ENCODE peak calls at places on chromosome X, in five cellular contexts. One of them, this sample, is unnamed.

GRCh38 chrX:57918750-57919436 is 8.6 kb upstream of the ZXDA start:
- DNase-seq in stimulated activated CD8-positive, alpha-beta memory T cell treated with anti-CD3 and anti-CD28 coated beads, Interleukin-7, amount 100 ng/mL, for 1 hour: no peak
- DNase-seq in activated CD8-positive, alpha-beta memory T cell treated with anti-CD3 and anti-CD28 coated beads, Interleukin-2, amount 50 U/mL, for 48 hours: no peak
- DNase-seq in AG04450: no peak
- DNase-seq in IMR-90: peak
- DNase-seq in this sample: no peak

GRCh38 chrX:56786889-56787733 is 58.1 kb downstream of the NBDY start:
- DNase-seq in AG04450: no peak
- DNase-seq in IMR-90: no peak
- DNase-seq in stimulated activated CD8-positive, alpha-beta memory T cell treated with anti-CD3 and anti-CD28 coated beads, Interleukin-7, amount 100 ng/mL, for 1 hour: no peak
- DNase-seq in activated CD8-positive, alpha-beta memory T cell treated with anti-CD3 and anti-CD28 coated beads, Interleukin-2, amount 50 U/mL, for 48 hours: peak
- DNase-seq in this sample: no peak

GRCh38 chrX:8748855-8749254 is 16.9 kb upstream of the ANOS1 start:
- DNase-seq in AG04450: no peak
- DNase-seq in IMR-90: peak
- DNase-seq in stimulated activated CD8-positive, alpha-beta memory T cell treated with anti-CD3 and anti-CD28 coated beads, Interleukin-7, amount 100 ng/mL, for 1 hour: no peak
- DNase-seq in activated CD8-positive, alpha-beta memory T cell treated with anti-CD3 and anti-CD28 coated beads, Interleukin-2, amount 50 U/mL, for 48 hours: no peak
- DNase-seq in this sample: no peak

GRCh38 chrX:63657821-63658220 is 127.2 kb downstream of the ARHGEF9 start:
- DNase-seq in activated CD8-positive, alpha-beta memory T cell treated with anti-CD3 and anti-CD28 coated beads, Interleukin-2, amount 50 U/mL, for 48 hours: no peak
- DNase-seq in stimulated activated CD8-positive, alpha-beta memory T cell treated with anti-CD3 and anti-CD28 coated beads, Interleukin-7, amount 100 ng/mL, for 1 hour: no peak
- DNase-seq in AG04450: peak
- DNase-seq in IMR-90: peak
- DNase-seq in this sample: no peak

GRCh38 chrX:18883961-18884765 is 99.8 kb downstream of the PHKA2 start:
- DNase-seq in stimulated activated CD8-positive, alpha-beta memory T cell treated with anti-CD3 and anti-CD28 coated beads, Interleukin-7, amount 100 ng/mL, for 1 hour: no peak
- DNase-seq in IMR-90: no peak
- DNase-seq in AG04450: no peak
- DNase-seq in activated CD8-positive, alpha-beta memory T cell treated with anti-CD3 and anti-CD28 coated beads, Interleukin-2, amount 50 U/mL, for 48 hours: no peak
- DNase-seq in this sample: no peak

GRCh38 chrX:20116575-20117240 is at the start of gene MAP7D2:
- DNase-seq in AG04450: no peak
- DNase-seq in IMR-90: no peak
- DNase-seq in activated CD8-positive, alpha-beta memory T cell treated with anti-CD3 and anti-CD28 coated beads, Interleukin-2, amount 50 U/mL, for 48 hours: no peak
- DNase-seq in stimulated activated CD8-positive, alpha-beta memory T cell treated with anti-CD3 and anti-CD28 coated beads, Interleukin-7, amount 100 ng/mL, for 1 hour: no peak
- DNase-seq in this sample: peak

GRCh38 chrX:154051210-154051810 is 31.6 kb upstream of the IRAK1 start:
- DNase-seq in stimulated activated CD8-positive, alpha-beta memory T cell treated with anti-CD3 and anti-CD28 coated beads, Interleukin-7, amount 100 ng/mL, for 1 hour: peak
- DNase-seq in IMR-90: peak
- DNase-seq in activated CD8-positive, alpha-beta memory T cell treated with anti-CD3 and anti-CD28 coated beads, Interleukin-2, amount 50 U/mL, for 48 hours: peak
- DNase-seq in AG04450: peak
- DNase-seq in this sample: peak

GRCh38 chrX:18983711-18984380 is at the start of gene PHKA2:
- DNase-seq in activated CD8-positive, alpha-beta memory T cell treated with anti-CD3 and anti-CD28 coated beads, Interleukin-2, amount 50 U/mL, for 48 hours: peak
- DNase-seq in AG04450: no peak
- DNase-seq in stimulated activated CD8-positive, alpha-beta memory T cell treated with anti-CD3 and anti-CD28 coated beads, Interleukin-7, amount 100 ng/mL, for 1 hour: no peak
- DNase-seq in IMR-90: no peak
- DNase-seq in this sample: peak

GRCh38 chrX:124406294-124407013 is 60.1 kb downstream of the SH2D1A start:
- DNase-seq in AG04450: no peak
- DNase-seq in activated CD8-positive, alpha-beta memory T cell treated with anti-CD3 and anti-CD28 coated beads, Interleukin-2, amount 50 U/mL, for 48 hours: peak
- DNase-seq in stimulated activated CD8-positive, alpha-beta memory T cell treated with anti-CD3 and anti-CD28 coated beads, Interleukin-7, amount 100 ng/mL, for 1 hour: peak
- DNase-seq in IMR-90: peak
- DNase-seq in this sample: peak

GRCh38 chrX:38326086-38326485 is 1.2 kb downstream of the RPGR start:
- DNase-seq in activated CD8-positive, alpha-beta memory T cell treated with anti-CD3 and anti-CD28 coated beads, Interleukin-2, amount 50 U/mL, for 48 hours: no peak
- DNase-seq in IMR-90: no peak
- DNase-seq in AG04450: no peak
- DNase-seq in stimulated activated CD8-positive, alpha-beta memory T cell treated with anti-CD3 and anti-CD28 coated beads, Interleukin-7, amount 100 ng/mL, for 1 hour: no peak
- DNase-seq in this sample: no peak

GRCh38 chrX:100643943-100644587 is at the start of gene SRPX2:
- DNase-seq in activated CD8-positive, alpha-beta memory T cell treated with anti-CD3 and anti-CD28 coated beads, Interleukin-2, amount 50 U/mL, for 48 hours: no peak
- DNase-seq in IMR-90: peak
- DNase-seq in stimulated activated CD8-positive, alpha-beta memory T cell treated with anti-CD3 and anti-CD28 coated beads, Interleukin-7, amount 100 ng/mL, for 1 hour: no peak
- DNase-seq in AG04450: peak
- DNase-seq in this sample: no peak

GRCh38 chrX:78693547-78693946 is 34.4 kb upstream of the RTL3 start:
- DNase-seq in stimulated activated CD8-positive, alpha-beta memory T cell treated with anti-CD3 and anti-CD28 coated beads, Interleukin-7, amount 100 ng/mL, for 1 hour: no peak
- DNase-seq in activated CD8-positive, alpha-beta memory T cell treated with anti-CD3 and anti-CD28 coated beads, Interleukin-2, amount 50 U/mL, for 48 hours: no peak
- DNase-seq in AG04450: no peak
- DNase-seq in IMR-90: no peak
- DNase-seq in this sample: no peak

GRCh38 chrX:1291110-1291740 is 22.6 kb downstream of the CSF2RA start:
- DNase-seq in AG04450: no peak
- DNase-seq in stimulated activated CD8-positive, alpha-beta memory T cell treated with anti-CD3 and anti-CD28 coated beads, Interleukin-7, amount 100 ng/mL, for 1 hour: no peak
- DNase-seq in activated CD8-positive, alpha-beta memory T cell treated with anti-CD3 and anti-CD28 coated beads, Interleukin-2, amount 50 U/mL, for 48 hours: no peak
- DNase-seq in IMR-90: no peak
- DNase-seq in this sample: no peak

GRCh38 chrX:82711432-82711831 is 796.7 kb upstream of the POU3F4 start:
- DNase-seq in AG04450: no peak
- DNase-seq in IMR-90: no peak
- DNase-seq in stimulated activated CD8-positive, alpha-beta memory T cell treated with anti-CD3 and anti-CD28 coated beads, Interleukin-7, amount 100 ng/mL, for 1 hour: no peak
- DNase-seq in activated CD8-positive, alpha-beta memory T cell treated with anti-CD3 and anti-CD28 coated beads, Interleukin-2, amount 50 U/mL, for 48 hours: no peak
- DNase-seq in this sample: no peak

GRCh38 chrX:106811131-106811910 is 8.8 kb downstream of the TBC1D8B start:
- DNase-seq in AG04450: no peak
- DNase-seq in IMR-90: no peak
- DNase-seq in stimulated activated CD8-positive, alpha-beta memory T cell treated with anti-CD3 and anti-CD28 coated beads, Interleukin-7, amount 100 ng/mL, for 1 hour: no peak
- DNase-seq in activated CD8-positive, alpha-beta memory T cell treated with anti-CD3 and anti-CD28 coated beads, Interleukin-2, amount 50 U/mL, for 48 hours: no peak
- DNase-seq in this sample: no peak

GRCh38 chrX:64570204-64570603 is 175.0 kb upstream of the MTMR8 start:
- DNase-seq in stimulated activated CD8-positive, alpha-beta memory T cell treated with anti-CD3 and anti-CD28 coated beads, Interleukin-7, amount 100 ng/mL, for 1 hour: no peak
- DNase-seq in activated CD8-positive, alpha-beta memory T cell treated with anti-CD3 and anti-CD28 coated beads, Interleukin-2, amount 50 U/mL, for 48 hours: no peak
- DNase-seq in IMR-90: no peak
- DNase-seq in AG04450: no peak
- DNase-seq in this sample: no peak

GRCh38 chrX:109773374-109773773 is 40.3 kb upstream of the ACSL4 start:
- DNase-seq in IMR-90: no peak
- DNase-seq in activated CD8-positive, alpha-beta memory T cell treated with anti-CD3 and anti-CD28 coated beads, Interleukin-2, amount 50 U/mL, for 48 hours: no peak
- DNase-seq in stimulated activated CD8-positive, alpha-beta memory T cell treated with anti-CD3 and anti-CD28 coated beads, Interleukin-7, amount 100 ng/mL, for 1 hour: no peak
- DNase-seq in AG04450: no peak
- DNase-seq in this sample: no peak

GRCh38 chrX:97846228-97846627 is 962.5 kb downstream of the RPA4 start:
- DNase-seq in activated CD8-positive, alpha-beta memory T cell treated with anti-CD3 and anti-CD28 coated beads, Interleukin-2, amount 50 U/mL, for 48 hours: no peak
- DNase-seq in stimulated activated CD8-positive, alpha-beta memory T cell treated with anti-CD3 and anti-CD28 coated beads, Interleukin-7, amount 100 ng/mL, for 1 hour: no peak
- DNase-seq in IMR-90: no peak
- DNase-seq in AG04450: no peak
- DNase-seq in this sample: no peak

GRCh38 chrX:39907964-39908616 is 189.7 kb downstream of the BCOR start:
- DNase-seq in IMR-90: peak
- DNase-seq in activated CD8-positive, alpha-beta memory T cell treated with anti-CD3 and anti-CD28 coated beads, Interleukin-2, amount 50 U/mL, for 48 hours: no peak
- DNase-seq in stimulated activated CD8-positive, alpha-beta memory T cell treated with anti-CD3 and anti-CD28 coated beads, Interleukin-7, amount 100 ng/mL, for 1 hour: no peak
- DNase-seq in AG04450: peak
- DNase-seq in this sample: no peak

GRCh38 chrX:41846714-41847113 is 76.6 kb downstream of the CASK start:
- DNase-seq in IMR-90: no peak
- DNase-seq in stimulated activated CD8-positive, alpha-beta memory T cell treated with anti-CD3 and anti-CD28 coated beads, Interleukin-7, amount 100 ng/mL, for 1 hour: no peak
- DNase-seq in activated CD8-positive, alpha-beta memory T cell treated with anti-CD3 and anti-CD28 coated beads, Interleukin-2, amount 50 U/mL, for 48 hours: no peak
- DNase-seq in AG04450: no peak
- DNase-seq in this sample: no peak

GRCh38 chrX:68503830-68504229 is 5.0 kb downstream of the YIPF6 start:
- DNase-seq in activated CD8-positive, alpha-beta memory T cell treated with anti-CD3 and anti-CD28 coated beads, Interleukin-2, amount 50 U/mL, for 48 hours: peak
- DNase-seq in stimulated activated CD8-positive, alpha-beta memory T cell treated with anti-CD3 and anti-CD28 coated beads, Interleukin-7, amount 100 ng/mL, for 1 hour: no peak
- DNase-seq in IMR-90: peak
- DNase-seq in AG04450: no peak
- DNase-seq in this sample: no peak

GRCh38 chrX:28848707-28849106 is 261.5 kb downstream of the IL1RAPL1 start:
- DNase-seq in AG04450: no peak
- DNase-seq in stimulated activated CD8-positive, alpha-beta memory T cell treated with anti-CD3 and anti-CD28 coated beads, Interleukin-7, amount 100 ng/mL, for 1 hour: no peak
- DNase-seq in activated CD8-positive, alpha-beta memory T cell treated with anti-CD3 and anti-CD28 coated beads, Interleukin-2, amount 50 U/mL, for 48 hours: no peak
- DNase-seq in IMR-90: no peak
- DNase-seq in this sample: no peak

GRCh38 chrX:71199252-71199651 is 23.8 kb upstream of the GJB1 start:
- DNase-seq in AG04450: no peak
- DNase-seq in stimulated activated CD8-positive, alpha-beta memory T cell treated with anti-CD3 and anti-CD28 coated beads, Interleukin-7, amount 100 ng/mL, for 1 hour: no peak
- DNase-seq in activated CD8-positive, alpha-beta memory T cell treated with anti-CD3 and anti-CD28 coated beads, Interleukin-2, amount 50 U/mL, for 48 hours: no peak
- DNase-seq in IMR-90: no peak
- DNase-seq in this sample: no peak

GRCh38 chrX:44873415-44874270 is 655 bp downstream of the KDM6A start:
- DNase-seq in IMR-90: peak
- DNase-seq in activated CD8-positive, alpha-beta memory T cell treated with anti-CD3 and anti-CD28 coated beads, Interleukin-2, amount 50 U/mL, for 48 hours: peak
- DNase-seq in AG04450: no peak
- DNase-seq in stimulated activated CD8-positive, alpha-beta memory T cell treated with anti-CD3 and anti-CD28 coated beads, Interleukin-7, amount 100 ng/mL, for 1 hour: peak
- DNase-seq in this sample: peak

GRCh38 chrX:13009256-13009655 is 34.3 kb downstream of the TMSB4X start:
- DNase-seq in stimulated activated CD8-positive, alpha-beta memory T cell treated with anti-CD3 and anti-CD28 coated beads, Interleukin-7, amount 100 ng/mL, for 1 hour: no peak
- DNase-seq in activated CD8-positive, alpha-beta memory T cell treated with anti-CD3 and anti-CD28 coated beads, Interleukin-2, amount 50 U/mL, for 48 hours: no peak
- DNase-seq in IMR-90: no peak
- DNase-seq in AG04450: no peak
- DNase-seq in this sample: no peak

GRCh38 chrX:149032449-149032848 is 472.7 kb downstream of the IDS start:
- DNase-seq in activated CD8-positive, alpha-beta memory T cell treated with anti-CD3 and anti-CD28 coated beads, Interleukin-2, amount 50 U/mL, for 48 hours: no peak
- DNase-seq in AG04450: no peak
- DNase-seq in stimulated activated CD8-positive, alpha-beta memory T cell treated with anti-CD3 and anti-CD28 coated beads, Interleukin-7, amount 100 ng/mL, for 1 hour: no peak
- DNase-seq in IMR-90: no peak
- DNase-seq in this sample: no peak

GRCh38 chrX:39769748-39770147 is 328.0 kb downstream of the BCOR start:
- DNase-seq in IMR-90: no peak
- DNase-seq in stimulated activated CD8-positive, alpha-beta memory T cell treated with anti-CD3 and anti-CD28 coated beads, Interleukin-7, amount 100 ng/mL, for 1 hour: no peak
- DNase-seq in AG04450: no peak
- DNase-seq in activated CD8-positive, alpha-beta memory T cell treated with anti-CD3 and anti-CD28 coated beads, Interleukin-2, amount 50 U/mL, for 48 hours: no peak
- DNase-seq in this sample: no peak

This sample was measured in glutamatergic neuron.